ENCODE peak calls at places on chromosomes 13 and 19, in ten cellular contexts. One of them, this sample, is unnamed. For H3K4me1, the result is how much of the 10 kb centered on the place peaks cover.

GRCh38 chr19:51783373-51783772 is 11.6 kb upstream of the FPR3 start:
- DNase-seq in transverse colon: no peak
- DNase-seq in GM23338: peak
- DNase-seq in Peyer's patch: no peak
- DNase-seq in tibial artery: no peak
- DNase-seq in stomach: no peak
- DNase-seq in thoracic aorta: no peak
- DNase-seq in suprapubic skin: no peak
- DNase-seq in lung: no peak
- DNase-seq in fibroblast of lung: no peak
- DNase-seq in this sample: no peak

GRCh38 chr19:44925114-44925891 is 10.9 kb downstream of the APOC1 start:
- DNase-seq in suprapubic skin: peak
- DNase-seq in fibroblast of lung: peak
- DNase-seq in tibial artery: peak
- DNase-seq in lung: peak
- DNase-seq in Peyer's patch: peak
- DNase-seq in transverse colon: peak
- DNase-seq in thoracic aorta: no peak
- DNase-seq in GM23338: no peak
- DNase-seq in stomach: peak
- DNase-seq in this sample: peak

GRCh38 chr19:43997631-43998290 is 5.0 kb upstream of the ZNF230 start:
- DNase-seq in transverse colon: no peak
- DNase-seq in Peyer's patch: no peak
- DNase-seq in stomach: no peak
- DNase-seq in GM23338: peak
- DNase-seq in thoracic aorta: no peak
- DNase-seq in tibial artery: no peak
- DNase-seq in fibroblast of lung: no peak
- DNase-seq in lung: no peak
- DNase-seq in suprapubic skin: no peak
- DNase-seq in this sample: no peak

GRCh38 chr13:43492745-43493144 is 294.0 kb downstream of the ENOX1 start:
- DNase-seq in tibial artery: no peak
- DNase-seq in fibroblast of lung: no peak
- DNase-seq in thoracic aorta: no peak
- DNase-seq in lung: no peak
- DNase-seq in suprapubic skin: no peak
- DNase-seq in GM23338: no peak
- DNase-seq in Peyer's patch: no peak
- DNase-seq in transverse colon: no peak
- DNase-seq in stomach: no peak
- DNase-seq in this sample: no peak

GRCh38 chr19:13817615-13818371 is 22.6 kb downstream of the ZSWIM4 start:
- DNase-seq in Peyer's patch: peak
- DNase-seq in thoracic aorta: no peak
- DNase-seq in stomach: peak
- DNase-seq in fibroblast of lung: no peak
- DNase-seq in tibial artery: no peak
- DNase-seq in suprapubic skin: peak
- DNase-seq in GM23338: peak
- DNase-seq in lung: peak
- DNase-seq in transverse colon: peak
- DNase-seq in this sample: peak

GRCh38 chr13:111900390-111901180 is 166.4 kb upstream of the SOX1 start:
- DNase-seq in stomach: no peak
- DNase-seq in tibial artery: no peak
- DNase-seq in thoracic aorta: no peak
- DNase-seq in fibroblast of lung: no peak
- DNase-seq in transverse colon: no peak
- DNase-seq in lung: no peak
- DNase-seq in suprapubic skin: peak
- DNase-seq in GM23338: no peak
- DNase-seq in Peyer's patch: no peak
- DNase-seq in this sample: no peak

GRCh38 chr19:34274827-34275625 is 20.7 kb downstream of the GARRE1 start:
- DNase-seq in fibroblast of lung: peak
- DNase-seq in suprapubic skin: no peak
- DNase-seq in Peyer's patch: no peak
- DNase-seq in stomach: no peak
- DNase-seq in lung: no peak
- DNase-seq in tibial artery: no peak
- DNase-seq in transverse colon: no peak
- DNase-seq in GM23338: no peak
- DNase-seq in thoracic aorta: no peak
- DNase-seq in this sample: no peak

GRCh38 chr13:110387451-110388140 is 80.5 kb downstream of the COL4A2 start:
- DNase-seq in suprapubic skin: no peak
- DNase-seq in tibial artery: peak
- DNase-seq in lung: no peak
- DNase-seq in transverse colon: peak
- DNase-seq in stomach: no peak
- DNase-seq in thoracic aorta: peak
- DNase-seq in GM23338: peak
- DNase-seq in fibroblast of lung: peak
- DNase-seq in Peyer's patch: no peak
- DNase-seq in this sample: no peak

GRCh38 chr19:5873617-5874199 is 3.4 kb upstream of the FUT5 start:
- DNase-seq in stomach: no peak
- DNase-seq in GM23338: no peak
- DNase-seq in thoracic aorta: no peak
- DNase-seq in suprapubic skin: no peak
- DNase-seq in fibroblast of lung: no peak
- DNase-seq in tibial artery: no peak
- DNase-seq in Peyer's patch: no peak
- DNase-seq in transverse colon: no peak
- DNase-seq in lung: no peak
- DNase-seq in this sample: no peak

GRCh38 chr13:24274452-24274971 is 34.9 kb upstream of the C1QTNF9 start:
- DNase-seq in GM23338: no peak
- DNase-seq in suprapubic skin: no peak
- DNase-seq in tibial artery: no peak
- DNase-seq in lung: no peak
- DNase-seq in Peyer's patch: peak
- DNase-seq in stomach: peak
- DNase-seq in fibroblast of lung: peak
- DNase-seq in thoracic aorta: no peak
- DNase-seq in transverse colon: peak
- DNase-seq in this sample: no peak

GRCh38 chr19:48506138-48506733 is 5.4 kb downstream of the LMTK3 start:
- DNase-seq in transverse colon: no peak
- DNase-seq in tibial artery: no peak
- DNase-seq in Peyer's patch: no peak
- DNase-seq in lung: no peak
- DNase-seq in fibroblast of lung: peak
- DNase-seq in stomach: no peak
- DNase-seq in GM23338: peak
- DNase-seq in thoracic aorta: no peak
- DNase-seq in suprapubic skin: no peak
- DNase-seq in this sample: no peak

GRCh38 chr19:46435009-46435408 is 6.3 kb upstream of the PNMA8C start:
- DNase-seq in GM23338: no peak
- DNase-seq in transverse colon: no peak
- DNase-seq in lung: no peak
- DNase-seq in stomach: no peak
- DNase-seq in thoracic aorta: no peak
- DNase-seq in Peyer's patch: no peak
- DNase-seq in suprapubic skin: no peak
- DNase-seq in tibial artery: no peak
- DNase-seq in fibroblast of lung: no peak
- DNase-seq in this sample: no peak

GRCh38 chr19:32174386-32175113 is 170.9 kb upstream of the ZNF507 start:
- DNase-seq in stomach: no peak
- DNase-seq in Peyer's patch: no peak
- DNase-seq in thoracic aorta: no peak
- DNase-seq in suprapubic skin: no peak
- DNase-seq in GM23338: no peak
- DNase-seq in fibroblast of lung: no peak
- DNase-seq in tibial artery: no peak
- DNase-seq in lung: peak
- DNase-seq in transverse colon: no peak
- DNase-seq in this sample: no peak

GRCh38 chr19:37303591-37304171 is 67.2 kb upstream of the ZNF527 start:
- DNase-seq in transverse colon: no peak
- DNase-seq in thoracic aorta: no peak
- DNase-seq in lung: no peak
- DNase-seq in Peyer's patch: no peak
- DNase-seq in tibial artery: no peak
- DNase-seq in GM23338: no peak
- DNase-seq in fibroblast of lung: peak
- DNase-seq in suprapubic skin: peak
- DNase-seq in stomach: no peak
- DNase-seq in this sample: no peak

GRCh38 chr13:81597101-81597500 is 1256.2 kb upstream of the SPRY2 start:
- DNase-seq in GM23338: no peak
- DNase-seq in lung: no peak
- DNase-seq in fibroblast of lung: no peak
- DNase-seq in thoracic aorta: no peak
- DNase-seq in stomach: no peak
- DNase-seq in Peyer's patch: no peak
- DNase-seq in tibial artery: no peak
- DNase-seq in transverse colon: no peak
- DNase-seq in suprapubic skin: no peak
- DNase-seq in this sample: no peak

GRCh38 chr19:36916991-36917390 is 859 bp downstream of the ZNF568 start:
- DNase-seq in GM23338: peak
- DNase-seq in thoracic aorta: no peak
- DNase-seq in lung: no peak
- DNase-seq in fibroblast of lung: peak
- DNase-seq in transverse colon: no peak
- DNase-seq in suprapubic skin: no peak
- DNase-seq in Peyer's patch: no peak
- DNase-seq in stomach: no peak
- DNase-seq in tibial artery: no peak
- DNase-seq in this sample: no peak

GRCh38 chr19:35822579-35822978 is 9.9 kb upstream of the PRODH2 start:
- DNase-seq in fibroblast of lung: no peak
- DNase-seq in GM23338: no peak
- DNase-seq in thoracic aorta: no peak
- DNase-seq in lung: no peak
- DNase-seq in stomach: no peak
- DNase-seq in suprapubic skin: no peak
- DNase-seq in tibial artery: no peak
- DNase-seq in Peyer's patch: no peak
- DNase-seq in transverse colon: no peak
- DNase-seq in this sample: no peak

GRCh38 chr13:98521461-98521860 is 55.4 kb downstream of the STK24 start:
- DNase-seq in suprapubic skin: no peak
- DNase-seq in tibial artery: no peak
- DNase-seq in stomach: no peak
- DNase-seq in lung: no peak
- DNase-seq in transverse colon: no peak
- DNase-seq in fibroblast of lung: no peak
- DNase-seq in thoracic aorta: no peak
- DNase-seq in GM23338: no peak
- DNase-seq in Peyer's patch: no peak
- DNase-seq in this sample: no peak
- H3K4me1 ChIP-seq in suprapubic skin: half or more
- H3K4me1 ChIP-seq in tibial artery: half or more
- H3K4me1 ChIP-seq in stomach: under half
- H3K4me1 ChIP-seq in lung: under half
- H3K4me1 ChIP-seq in transverse colon: half or more
- H3K4me1 ChIP-seq in fibroblast of lung: under half
- H3K4me1 ChIP-seq in thoracic aorta: under half
- H3K4me1 ChIP-seq in GM23338: half or more
- H3K4me1 ChIP-seq in Peyer's patch: under half
- H3K4me1 ChIP-seq in this sample: under half

DNA sequence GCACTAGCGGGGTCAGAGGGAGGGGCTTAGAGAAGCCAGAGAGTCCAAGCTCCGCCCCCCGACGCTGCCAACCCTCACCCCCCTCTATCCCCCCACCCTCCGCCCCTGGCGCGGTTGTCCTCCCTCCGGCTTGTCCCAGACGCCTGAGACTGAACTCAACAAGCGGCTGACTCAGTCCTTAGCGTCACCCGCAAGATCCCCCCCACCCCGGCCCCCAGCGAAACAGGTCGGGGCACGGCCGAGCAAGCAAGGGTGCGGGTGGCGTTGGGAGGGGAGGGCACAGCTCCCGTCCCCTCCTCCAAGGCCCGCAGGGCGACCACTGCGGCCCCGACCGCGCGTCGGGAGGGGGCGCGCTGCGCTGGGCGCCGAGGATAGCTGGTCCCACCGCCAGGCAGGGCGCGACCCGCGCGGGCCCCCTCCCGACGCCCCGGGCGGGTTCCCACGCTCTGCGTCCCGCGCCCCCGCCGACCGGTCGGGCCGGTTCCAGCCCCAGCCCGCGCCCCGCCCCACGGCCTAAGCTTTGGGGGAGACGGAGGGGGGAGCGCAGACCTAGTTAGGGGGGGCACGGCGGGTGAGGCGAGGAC is 5.3 kb downstream of the NOTCH3 start:
- DNase-seq in transverse colon: peak
- DNase-seq in GM23338: peak
- DNase-seq in Peyer's patch: no peak
- DNase-seq in tibial artery: peak
- DNase-seq in lung: peak
- DNase-seq in suprapubic skin: no peak
- DNase-seq in thoracic aorta: peak
- DNase-seq in stomach: peak
- DNase-seq in fibroblast of lung: peak
- DNase-seq in this sample: peak
- H3K4me3 ChIP-seq in transverse colon: peak
- H3K4me3 ChIP-seq in GM23338: peak
- H3K4me3 ChIP-seq in Peyer's patch: peak
- H3K4me3 ChIP-seq in tibial artery: peak
- H3K4me3 ChIP-seq in lung: peak
- H3K4me3 ChIP-seq in suprapubic skin: peak
- H3K4me3 ChIP-seq in thoracic aorta: peak
- H3K4me3 ChIP-seq in stomach: peak
- H3K4me3 ChIP-seq in fibroblast of lung: no peak
- H3K4me3 ChIP-seq in this sample: peak

DNA sequence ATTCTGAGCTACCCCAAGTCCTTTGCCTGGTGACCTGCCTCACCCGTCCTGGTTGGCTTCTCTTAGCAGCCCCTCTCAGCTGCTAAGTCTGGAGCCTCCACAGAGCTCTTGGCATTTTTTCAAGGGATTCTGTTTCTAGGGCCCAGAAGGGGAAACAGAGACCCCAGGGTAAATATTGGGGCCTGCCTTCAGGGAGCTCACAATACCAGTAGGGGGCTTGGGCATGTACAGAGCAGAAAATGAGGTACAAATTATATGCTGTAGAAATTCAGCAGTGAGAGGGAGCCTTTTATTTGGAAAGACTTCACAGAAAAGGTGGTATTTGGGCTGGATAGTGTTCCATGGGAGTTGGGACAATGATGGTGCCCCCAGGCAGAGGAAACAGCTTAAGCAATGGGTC is 3.7 kb downstream of the SAMD4B start:
- DNase-seq in transverse colon: no peak
- DNase-seq in GM23338: no peak
- DNase-seq in Peyer's patch: no peak
- DNase-seq in tibial artery: no peak
- DNase-seq in suprapubic skin: no peak
- DNase-seq in lung: no peak
- DNase-seq in stomach: no peak
- DNase-seq in thoracic aorta: no peak
- DNase-seq in fibroblast of lung: no peak
- DNase-seq in this sample: no peak
- TF ChIP-seq CTCF in transverse colon: no peak
- TF ChIP-seq CTCF in GM23338: no peak
- TF ChIP-seq CTCF in Peyer's patch: no peak
- TF ChIP-seq CTCF in tibial artery: no peak
- TF ChIP-seq CTCF in suprapubic skin: no peak
- TF ChIP-seq CTCF in lung: no peak
- TF ChIP-seq CTCF in stomach: no peak
- TF ChIP-seq CTCF in thoracic aorta: no peak
- TF ChIP-seq CTCF in fibroblast of lung: peak
- TF ChIP-seq CTCF in this sample: no peak

GRCh38 chr13:51629711-51630575 is 45.7 kb downstream of the WDFY2 start:
- DNase-seq in suprapubic skin: no peak
- DNase-seq in tibial artery: no peak
- DNase-seq in transverse colon: no peak
- DNase-seq in GM23338: no peak
- DNase-seq in stomach: no peak
- DNase-seq in fibroblast of lung: no peak
- DNase-seq in thoracic aorta: no peak
- DNase-seq in Peyer's patch: no peak
- DNase-seq in lung: no peak
- DNase-seq in this sample: no peak
- H3K4me1 ChIP-seq in suprapubic skin: half or more
- H3K4me1 ChIP-seq in tibial artery: under half
- H3K4me1 ChIP-seq in transverse colon: under half
- H3K4me1 ChIP-seq in GM23338: under half
- H3K4me1 ChIP-seq in stomach: under half
- H3K4me1 ChIP-seq in fibroblast of lung: under half
- H3K4me1 ChIP-seq in thoracic aorta: under half
- H3K4me1 ChIP-seq in Peyer's patch: under half
- H3K4me1 ChIP-seq in lung: under half
- H3K4me1 ChIP-seq in this sample: under half

This sample was measured in pancreas.